ENCODE peak calls at places on chromosome 21, in ten cellular contexts. R is hypothalamus; B is psoas muscle; H is A549; T is NCI-H1930; Z is activated T-helper 1 cell treated with Interleukin-2 at 50 U/mL for 16 hours; X is type B pancreatic cell; J is activated gamma-delta T cell treated with anti-CD3 and anti-CD28 coated beads, Interleukin-2, amount 50 U/mL, for 16 hours; F is activated CD8-positive, alpha-beta memory T cell treated with anti-CD3 and anti-CD28 coated beads for 24 hours; C is CD8-positive, alpha-beta memory T cell. M is an unnamed sample.

GRCh38 chr21:26964379-26964778 is 2.5 kb downstream of the ADAMTS5 start:
- DNase-seq in R (no peak), B (peak), H (no peak), T (no peak), Z (no peak), X (no peak), J (no peak), F (no peak), C (no peak), M (peak)

GRCh38 chr21:45105906-45106485 is 31.6 kb downstream of the ADARB1 start:
- DNase-seq in R (no peak), B (no peak), H (no peak), T (no peak), Z (no peak), X (no peak), J (no peak), F (no peak), C (no peak), M (no peak)

GRCh38 chr21:43728467-43729390 is 9.8 kb downstream of the PDXK start:
- DNase-seq in R (peak), B (peak), H (peak), T (no peak), Z (peak), X (peak), J (peak), F (peak), C (peak), M (peak)

GRCh38 chr21:34737115-34737514 is 68.3 kb downstream of the CLIC6 start:
- DNase-seq in R (no peak), B (no peak), H (no peak), T (no peak), Z (no peak), X (no peak), J (no peak), F (no peak), C (no peak), M (no peak)

GRCh38 chr21:38254970-38255369 is 1.8 kb upstream of the KCNJ15 start:
- DNase-seq in R (no peak), B (no peak), H (no peak), T (no peak), Z (no peak), X (no peak), J (no peak), F (no peak), C (no peak), M (no peak)

GRCh38 chr21:36589352-36589971 is 109.5 kb upstream of the SIM2 start:
- DNase-seq in R (no peak), B (peak), H (no peak), T (no peak), Z (no peak), X (no peak), J (no peak), F (no peak), C (no peak), M (peak)

GRCh38 chr21:10272216-10272615 is 249.2 kb upstream of the TPTE start:
- DNase-seq in R (no peak), B (peak), H (no peak), T (no peak), Z (no peak), X (no peak), J (no peak), F (no peak), C (no peak), M (no peak)

GRCh38 chr21:28832013-28832714 is 160.5 kb downstream of the LTN1 start:
- DNase-seq in R (no peak), B (no peak), H (no peak), T (no peak), Z (no peak), X (no peak), J (peak), F (no peak), C (no peak), M (no peak)

GRCh38 chr21:42553435-42553834 is 39.8 kb downstream of the SLC37A1 start:
- DNase-seq in R (no peak), B (no peak), H (no peak), T (no peak), Z (no peak), X (no peak), J (no peak), F (no peak), C (no peak), M (no peak)

GRCh38 chr21:44370027-44370735 is 16.8 kb downstream of the TRPM2 start:
- DNase-seq in R (no peak), B (no peak), H (peak), T (no peak), Z (no peak), X (peak), J (no peak), F (peak), C (no peak), M (no peak)

GRCh38 chr21:39579734-39580332 is 32.9 kb upstream of the B3GALT5 start:
- DNase-seq in R (no peak), B (no peak), H (no peak), T (no peak), Z (no peak), X (no peak), J (no peak), F (no peak), C (no peak), M (no peak)

GRCh38 chr21:45365608-45366241 is 39.2 kb upstream of the COL18A1 start:
- DNase-seq in R (no peak), B (peak), H (peak), T (no peak), Z (no peak), X (no peak), J (no peak), F (no peak), C (no peak), M (no peak)

GRCh38 chr21:46054031-46054430 is 43.9 kb upstream of the COL6A2 start:
- DNase-seq in R (no peak), B (no peak), H (no peak), T (no peak), Z (no peak), X (no peak), J (no peak), F (peak), C (no peak), M (no peak)

GRCh38 chr21:38984568-38984967 is 178.8 kb downstream of the ETS2 start:
- DNase-seq in R (no peak), B (no peak), H (no peak), T (no peak), Z (no peak), X (no peak), J (no peak), F (no peak), C (no peak), M (no peak)

GRCh38 chr21:42975886-42976608 is 1.7 kb downstream of the PKNOX1 start:
- DNase-seq in R (no peak), B (no peak), H (no peak), T (no peak), Z (no peak), X (no peak), J (no peak), F (no peak), C (no peak), M (no peak)

GRCh38 chr21:42040411-42041180 is 30.4 kb upstream of the ZBTB21 start:
- DNase-seq in R (no peak), B (no peak), H (peak), T (no peak), Z (no peak), X (no peak), J (no peak), F (no peak), C (no peak), M (no peak)

GRCh38 chr21:33115586-33116541 is 45.9 kb downstream of the OLIG1 start:
- DNase-seq in R (peak), B (no peak), H (no peak), T (no peak), Z (no peak), X (no peak), J (no peak), F (no peak), C (no peak), M (no peak)

GRCh38 chr21:34363733-34364132 is at the start of gene KCNE2:
- DNase-seq in R (no peak), B (no peak), H (no peak), T (no peak), Z (no peak), X (peak), J (no peak), F (peak), C (no peak), M (no peak)

GRCh38 chr21:32256873-32257620 is 21.8 kb downstream of the MIS18A start:
- DNase-seq in R (peak), B (peak), H (peak), T (no peak), Z (no peak), X (no peak), J (no peak), F (no peak), C (no peak), M (peak)

GRCh38 chr21:35282944-35283343 is 233.8 kb upstream of the RUNX1 start:
- DNase-seq in R (no peak), B (no peak), H (no peak), T (no peak), Z (no peak), X (no peak), J (no peak), F (no peak), C (no peak), M (no peak)

GRCh38 chr21:46172863-46173528 is 11.3 kb downstream of the SPATC1L start:
- DNase-seq in R (no peak), B (no peak), H (no peak), T (no peak), Z (no peak), X (peak), J (no peak), F (peak), C (no peak), M (no peak)

GRCh38 chr21:41639336-41639735 is 127.5 kb downstream of the RIPK4 start:
- DNase-seq in R (no peak), B (no peak), H (no peak), T (no peak), Z (no peak), X (no peak), J (no peak), F (no peak), C (no peak), M (no peak)

GRCh38 chr21:32921632-32922230 is 104.0 kb upstream of the OLIG2 start:
- DNase-seq in R (no peak), B (no peak), H (no peak), T (no peak), Z (no peak), X (no peak), J (no peak), F (peak), C (peak), M (no peak)

GRCh38 chr21:30146558-30147282 is 19.9 kb downstream of the CLDN17 start:
- DNase-seq in R (no peak), B (no peak), H (no peak), T (no peak), Z (no peak), X (no peak), J (no peak), F (no peak), C (no peak), M (no peak)

GRCh38 chr21:37041706-37042271 is 31.1 kb downstream of the PIGP start:
- DNase-seq in R (no peak), B (no peak), H (no peak), T (no peak), Z (no peak), X (no peak), J (no peak), F (no peak), C (no peak), M (no peak)

GRCh38 chr21:25881524-25882376 is 147.0 kb downstream of the GABPA start:
- DNase-seq in R (peak), B (peak), H (peak), T (no peak), Z (peak), X (no peak), J (peak), F (peak), C (peak), M (peak)

GRCh38 chr21:38170705-38171682 is 85.8 kb upstream of the KCNJ15 start:
- DNase-seq in R (no peak), B (no peak), H (no peak), T (no peak), Z (no peak), X (no peak), J (no peak), F (no peak), C (no peak), M (no peak)

GRCh38 chr21:33490991-33491372 is 534 bp downstream of the DNAJC28 start:
- DNase-seq in R (no peak), B (no peak), H (no peak), T (no peak), Z (no peak), X (no peak), J (no peak), F (no peak), C (no peak), M (no peak)

GRCh38 chr21:37546949-37547614 is 180.5 kb downstream of the DYRK1A start:
- DNase-seq in R (no peak), B (no peak), H (no peak), T (no peak), Z (no peak), X (no peak), J (no peak), F (peak), C (no peak), M (no peak)

GRCh38 chr21:27700974-27701614 is 734.2 kb upstream of the ADAMTS5 start:
- DNase-seq in R (peak), B (peak), H (peak), T (peak), Z (peak), X (peak), J (peak), F (peak), C (peak), M (peak)

GRCh38 chr21:41808846-41809245 is 42.0 kb upstream of the RIPK4 start:
- DNase-seq in R (no peak), B (no peak), H (no peak), T (no peak), Z (no peak), X (no peak), J (no peak), F (no peak), C (no peak), M (no peak)

GRCh38 chr21:15775981-15776380 is 46.2 kb downstream of the USP25 start:
- DNase-seq in R (no peak), B (no peak), H (no peak), T (no peak), Z (no peak), X (no peak), J (no peak), F (no peak), C (no peak), M (no peak)

GRCh38 chr21:46003575-46004007 is 22.0 kb downstream of the COL6A1 start:
- DNase-seq in R (no peak), B (no peak), H (no peak), T (no peak), Z (no peak), X (no peak), J (no peak), F (no peak), C (no peak), M (peak)

GRCh38 chr21:25682382-25682781 is 43.3 kb downstream of the JAM2 start:
- DNase-seq in R (no peak), B (no peak), H (no peak), T (no peak), Z (no peak), X (no peak), J (no peak), F (no peak), C (no peak), M (no peak)

GRCh38 chr21:44648557-44649311 is 2.5 kb downstream of the KRTAP10-11 start:
- DNase-seq in R (no peak), B (no peak), H (no peak), T (no peak), Z (no peak), X (peak), J (no peak), F (no peak), C (no peak), M (no peak)

GRCh38 chr21:37914211-37914900 is 1.9 kb downstream of the KCNJ6 start:
- DNase-seq in R (peak), B (no peak), H (no peak), T (no peak), Z (no peak), X (no peak), J (no peak), F (no peak), C (no peak), M (no peak)

GRCh38 chr21:36125513-36126121 is 9.3 kb upstream of the CBR3 start:
- DNase-seq in R (peak), B (peak), H (no peak), T (no peak), Z (peak), X (no peak), J (peak), F (peak), C (peak), M (peak)